ENCODE peak calls at places on chromosomes 4 and X, in seven cellular contexts. B is SK-N-SH, H is GM12892, C is H1, L is HepG2, R is K562, G is GM12878. X is an unnamed sample.

GRCh38 chr4:152748619-152749018 is 30.9 kb downstream of the TIGD4 start:
- DNase-seq in B (no peak), R (no peak), C (no peak), G (no peak), H (no peak), L (no peak), X (no peak)

GRCh38 chrX:43655961-43656494 is at the start of gene MAOA:
- DNase-seq in R (no peak), L (peak), H (no peak), C (peak), G (no peak), B (peak), X (no peak)

GRCh38 chr4:73396993-73397972 is 6.8 kb upstream of the ALB start:
- DNase-seq in B (no peak), H (no peak), G (no peak), C (no peak), L (peak), R (no peak), X (no peak)

GRCh38 chrX:145910017-145910416 is 92.4 kb downstream of the SLITRK2 start:
- DNase-seq in H (no peak), C (no peak), B (no peak), L (no peak), R (no peak), G (no peak), X (no peak)

GRCh38 chr4:181193162-181193930 is 1049.9 kb upstream of the TENM3 start:
- DNase-seq in G (no peak), B (no peak), R (no peak), C (no peak), H (no peak), L (no peak), X (no peak)

GRCh38 chr4:35125995-35126712 is 1118.2 kb downstream of the ARAP2 start:
- DNase-seq in G (no peak), L (peak), C (no peak), R (no peak), H (no peak), B (no peak), X (no peak)

GRCh38 chr4:81085979-81086378 is 55.5 kb downstream of the BMP3 start:
- DNase-seq in L (no peak), C (no peak), R (no peak), B (no peak), G (no peak), H (no peak), X (no peak)

GRCh38 chrX:74606799-74607198 is 7.6 kb downstream of the RLIM start:
- DNase-seq in L (no peak), R (no peak), H (no peak), C (no peak), G (no peak), B (no peak), X (no peak)

GRCh38 chrX:102899940-102900916 is 36.8 kb upstream of the RAB40AL start:
- DNase-seq in G (peak), R (peak), B (peak), H (no peak), L (peak), C (peak), X (peak)

GRCh38 chr4:161829631-161830030 is 334.2 kb downstream of the FSTL5 start:
- DNase-seq in R (no peak), L (no peak), G (no peak), B (no peak), H (no peak), C (no peak), X (no peak)

GRCh38 chr4:84366111-84366510 is 133.0 kb downstream of the NKX6-1 start:
- DNase-seq in G (no peak), R (no peak), B (no peak), C (no peak), H (no peak), L (no peak), X (no peak)

GRCh38 chrX:2677764-2678163 is 13.3 kb upstream of the CD99 start:
- DNase-seq in B (no peak), H (no peak), C (no peak), L (no peak), R (peak), G (no peak), X (no peak)

GRCh38 chr4:31104596-31104995 is 384.4 kb downstream of the PCDH7 start:
- DNase-seq in R (no peak), B (no peak), G (no peak), C (no peak), L (no peak), H (no peak), X (no peak)

GRCh38 chr4:89446193-89446592 is 138.6 kb upstream of the GPRIN3 start:
- DNase-seq in C (no peak), B (no peak), G (no peak), L (no peak), R (no peak), H (no peak), X (no peak)

GRCh38 chrX:130975947-130976346 is 72.9 kb upstream of the ENOX2 start:
- DNase-seq in R (peak), B (peak), H (no peak), L (peak), G (no peak), C (peak), X (no peak)

GRCh38 chr4:13908455-13908854 is 280.9 kb upstream of the BOD1L1 start:
- DNase-seq in B (no peak), G (no peak), L (no peak), H (no peak), C (no peak), R (no peak), X (no peak)

GRCh38 chr4:153513596-153513995 is 47.4 kb downstream of the TMEM131L start:
- DNase-seq in C (no peak), L (no peak), G (no peak), B (no peak), H (no peak), R (no peak), X (no peak)

GRCh38 chr4:23697001-23697528 is 192.8 kb downstream of the PPARGC1A start:
- DNase-seq in C (no peak), H (no peak), L (no peak), G (no peak), R (no peak), B (no peak), X (no peak)

GRCh38 chrX:139199945-139200344 is 330.6 kb upstream of the F9 start:
- DNase-seq in C (no peak), L (no peak), B (no peak), G (no peak), R (no peak), H (no peak), X (no peak)

GRCh38 chrX:70755850-70756249 is 152.7 kb downstream of the TEX11 start:
- DNase-seq in B (no peak), R (peak), H (no peak), C (peak), L (no peak), G (no peak), X (no peak)

GRCh38 chrX:136689441-136689840 is 41.5 kb downstream of the CD40LG start:
- DNase-seq in R (peak), B (no peak), L (no peak), C (no peak), G (no peak), H (no peak), X (no peak)

GRCh38 chrX:153687121-153688039 is at the start of gene SLC6A8:
- DNase-seq in C (peak), G (no peak), L (peak), R (peak), B (peak), H (no peak), X (no peak)

GRCh38 chrX:21993265-21993664 is 38.9 kb upstream of the PHEX start:
- DNase-seq in H (no peak), L (no peak), B (no peak), G (peak), R (peak), C (no peak), X (no peak)

GRCh38 chr4:80071643-80072606 is 1.1 kb downstream of the ANTXR2 start:
- DNase-seq in G (peak), H (peak), B (no peak), L (peak), C (peak), R (peak), X (no peak)

GRCh38 chr4:175325230-175325629 is 407.1 kb downstream of the ADAM29 start:
- DNase-seq in H (no peak), L (no peak), G (no peak), R (no peak), C (no peak), B (no peak), X (no peak)

GRCh38 chr4:10667651-10668341 is 16.8 kb downstream of the CLNK start:
- DNase-seq in C (no peak), L (no peak), H (no peak), B (no peak), G (no peak), R (no peak), X (no peak)

GRCh38 chr4:158861281-158861680 is 92.5 kb downstream of the FNIP2 start:
- DNase-seq in H (no peak), C (no peak), B (no peak), L (no peak), R (no peak), G (no peak), X (no peak)

GRCh38 chrX:125175991-125176390 is 143.7 kb upstream of the TEX13C start:
- DNase-seq in L (no peak), C (no peak), H (no peak), R (no peak), G (no peak), B (no peak), X (no peak)

GRCh38 chr4:103075435-103075893 is 1.1 kb downstream of the SLC9B2 start:
- DNase-seq in G (no peak), H (no peak), L (peak), R (peak), B (peak), C (no peak), X (no peak)

GRCh38 chr4:103076777-103077347 is 301 bp upstream of the SLC9B2 start:
- DNase-seq in G (no peak), B (peak), C (no peak), H (no peak), R (peak), L (no peak), X (no peak)

GRCh38 chr4:103074598-103075434 is 1.7 kb downstream of the SLC9B2 start:
- DNase-seq in G (peak), C (no peak), H (no peak), R (no peak), B (no peak), L (no peak), X (no peak)

GRCh38 chr4:103074039-103074438 is 2.5 kb downstream of the SLC9B2 start:
- DNase-seq in G (no peak), L (no peak), H (no peak), R (no peak), C (no peak), B (no peak), X (no peak)

DNA sequence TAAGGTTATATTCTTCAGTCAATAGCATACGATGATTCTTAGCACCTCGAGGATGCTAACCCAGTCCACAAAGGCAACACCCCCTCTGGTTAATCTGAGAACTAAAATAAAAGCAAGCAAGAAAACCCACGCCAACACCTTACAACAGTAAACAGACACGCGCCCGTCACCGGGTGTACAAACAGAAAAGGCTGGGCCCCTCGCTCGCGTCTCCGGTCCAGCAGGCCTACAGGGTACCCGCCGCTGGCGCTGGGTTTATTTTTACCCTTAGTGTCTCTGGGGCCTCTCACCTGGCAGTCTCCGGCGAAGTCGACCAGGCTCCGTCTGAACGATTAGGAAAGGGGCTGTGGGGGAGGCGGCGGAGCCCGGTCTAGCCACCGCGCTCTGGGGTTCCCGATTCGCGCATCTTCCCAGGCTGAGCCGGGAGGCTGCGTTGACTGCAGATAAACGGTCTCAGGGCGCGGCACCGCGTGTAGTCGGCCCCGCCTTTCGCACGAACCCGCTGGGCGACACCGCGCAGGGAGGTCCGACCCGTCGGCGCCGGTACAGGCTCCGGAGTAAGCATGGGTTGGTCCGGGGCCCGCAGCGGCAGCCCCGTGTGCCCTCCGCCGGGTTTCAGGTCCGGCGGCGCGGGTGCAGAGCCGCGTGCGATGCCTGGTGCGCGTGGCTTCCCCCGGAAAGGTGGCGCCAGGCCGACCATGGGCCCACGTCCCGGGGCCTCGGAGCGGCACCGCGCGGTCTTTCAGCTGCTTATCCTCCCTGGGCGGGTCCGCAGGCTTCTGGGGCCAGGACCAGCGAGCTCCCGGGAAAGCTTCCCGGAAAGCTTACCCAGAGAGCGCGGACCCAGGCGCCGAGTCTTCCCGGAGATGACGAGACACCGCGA is at the start of gene SLC9B2:
- DNase-seq in C (peak), B (peak), L (peak), G (no peak), R (peak), H (peak), X (peak)
- TF ChIP-seq TAF1 in C (peak), B (peak), L (peak), G (peak), R (no peak), H (peak), X (no peak)

GRCh38 chr4:7148337-7148736 is 44.0 kb upstream of the SORCS2 start:
- DNase-seq in L (no peak), G (no peak), H (no peak), C (no peak), R (no peak), B (no peak), X (no peak)

GRCh38 chr4:7151668-7152227 is 40.6 kb upstream of the SORCS2 start:
- DNase-seq in C (no peak), B (peak), H (no peak), G (no peak), L (no peak), R (peak), X (no peak)

GRCh38 chr4:7147261-7147660 is 45.1 kb upstream of the SORCS2 start:
- DNase-seq in C (no peak), H (no peak), G (no peak), B (no peak), L (no peak), R (no peak), X (no peak)

GRCh38 chr4:7147661-7148310 is 44.6 kb upstream of the SORCS2 start:
- DNase-seq in C (no peak), L (no peak), R (no peak), B (no peak), H (no peak), G (no peak), X (no peak)

GRCh38 chr4:7150083-7150635 is 42.2 kb upstream of the SORCS2 start:
- DNase-seq in L (no peak), G (no peak), H (no peak), R (no peak), B (no peak), C (no peak), X (no peak)
- TF ChIP-seq TAF1 in L (no peak), G (no peak), H (no peak), R (no peak), B (no peak), C (no peak), X (no peak)

GRCh38 chr4:109990307-109991257 is 77.9 kb downstream of the EGF start:
- DNase-seq in B (no peak), L (no peak), C (no peak), H (peak), G (peak), R (no peak), X (peak)
- TF ChIP-seq TAF1 in B (no peak), L (no peak), C (no peak), H (no peak), G (no peak), R (no peak), X (no peak)

GRCh38 chr4:98341309-98341708 is 80.1 kb downstream of the RAP1GDS1 start:
- DNase-seq in L (no peak), G (no peak), C (no peak), R (no peak), B (peak), H (no peak), X (no peak)
- TF ChIP-seq TAF1 in L (no peak), G (no peak), C (no peak), R (no peak), B (no peak), H (no peak), X (no peak)

X was measured in GM12891.